ENCODE peak calls at places on chromosomes 13 and 19, in eight cellular contexts. S, J, E, Y, Z, M, C and O are unnamed samples.

GRCh38 chr19:27851002-27851481 is 1361.9 kb downstream of the UQCRFS1 start:
- DNase-seq in Y (no peak), E (no peak), M (no peak), S (no peak), C (no peak), J (no peak), Z (no peak), O (no peak)

GRCh38 chr19:8610041-8610927 is at the start of gene ADAMTS10:
- DNase-seq in J (no peak), Y (peak), E (peak), Z (no peak), S (no peak), C (no peak), M (no peak), O (peak)

GRCh38 chr13:38687246-38688229 is 661 bp downstream of the FREM2 start:
- DNase-seq in Y (peak), J (no peak), S (no peak), C (no peak), M (no peak), E (no peak), Z (no peak), O (no peak)

GRCh38 chr13:112446347-112446861 is 70.2 kb downstream of the SPACA7 start:
- DNase-seq in M (no peak), Z (no peak), S (no peak), J (no peak), Y (no peak), C (no peak), E (no peak), O (no peak)

GRCh38 chr19:8462601-8463000 is 17.8 kb downstream of the HNRNPM start:
- DNase-seq in Z (no peak), S (no peak), Y (no peak), M (no peak), J (no peak), C (no peak), E (no peak), O (no peak)

GRCh38 chr19:33444993-33445751 is 71.7 kb downstream of the CEBPG start:
- DNase-seq in E (no peak), M (no peak), Z (peak), C (no peak), S (no peak), Y (no peak), J (no peak), O (no peak)

GRCh38 chr13:49302817-49303216 is 55.1 kb downstream of the CDADC1 start:
- DNase-seq in E (no peak), Y (no peak), J (no peak), Z (no peak), C (peak), S (no peak), M (no peak), O (no peak)

GRCh38 chr13:102800145-102801041 is 1.5 kb downstream of the BIVM start:
- DNase-seq in Y (peak), S (peak), Z (peak), J (no peak), E (peak), M (peak), C (peak), O (peak)

GRCh38 chr19:18519962-18520847 is 1.7 kb downstream of the ELL start:
- DNase-seq in E (peak), C (peak), J (peak), Z (peak), M (peak), S (no peak), Y (peak), O (peak)

GRCh38 chr19:35637165-35637564 is 4.4 kb upstream of the ETV2 start:
- DNase-seq in E (no peak), M (no peak), S (no peak), J (no peak), C (no peak), Y (no peak), Z (no peak), O (no peak)

GRCh38 chr13:36850790-36851438 is 31.9 kb downstream of the RFXAP start:
- DNase-seq in C (no peak), E (no peak), Z (no peak), Y (no peak), J (peak), S (no peak), M (no peak), O (no peak)

GRCh38 chr13:68099616-68100015 is 869.5 kb upstream of the PCDH9 start:
- DNase-seq in Z (no peak), E (no peak), Y (peak), C (no peak), S (no peak), J (no peak), M (no peak), O (no peak)

GRCh38 chr13:38176664-38177063 is 173.0 kb upstream of the UFM1 start:
- DNase-seq in J (no peak), E (no peak), M (no peak), S (no peak), Y (no peak), Z (no peak), C (no peak), O (no peak)

GRCh38 chr13:31441804-31442487 is 242.2 kb downstream of the B3GLCT start:
- DNase-seq in C (no peak), S (no peak), J (no peak), Z (no peak), M (no peak), Y (no peak), E (no peak), O (peak)

GRCh38 chr13:61600360-61601033 is 184.8 kb upstream of the PCDH20 start:
- DNase-seq in S (no peak), Y (no peak), Z (no peak), C (no peak), J (no peak), E (no peak), M (no peak), O (no peak)

GRCh38 chr19:46772170-46773017 is 16.0 kb downstream of the SLC1A5 start:
- DNase-seq in S (no peak), Y (no peak), Z (no peak), E (no peak), J (no peak), M (peak), C (no peak), O (no peak)

GRCh38 chr19:6047741-6048231 is 62.5 kb downstream of the RFX2 start:
- DNase-seq in Z (peak), E (no peak), S (no peak), M (no peak), J (peak), Y (peak), C (peak), O (no peak)

GRCh38 chr13:19172647-19173030 is 9.0 kb downstream of the TUBA3C start:
- DNase-seq in S (no peak), Y (no peak), M (no peak), Z (no peak), C (no peak), E (no peak), J (no peak), O (no peak)

GRCh38 chr19:49165111-49165750 is 7.6 kb downstream of the TRPM4 start:
- DNase-seq in M (peak), E (no peak), C (peak), Y (no peak), S (no peak), Z (peak), J (no peak), O (no peak)

GRCh38 chr19:19464339-19465098 is 50.8 kb downstream of the TSSK6 start:
- DNase-seq in M (no peak), J (no peak), Y (no peak), Z (no peak), C (no peak), E (no peak), S (no peak), O (peak)

GRCh38 chr19:2476451-2477140 is 669 bp downstream of the GADD45B start:
- DNase-seq in E (peak), S (no peak), M (peak), J (peak), Z (peak), C (no peak), Y (no peak), O (peak)

GRCh38 chr19:47761566-47761965 is 16.2 kb downstream of the NOP53 start:
- DNase-seq in S (no peak), E (no peak), C (no peak), J (no peak), Z (no peak), M (peak), Y (no peak), O (no peak)

GRCh38 chr19:15107056-15108010 is at the start of gene SYDE1:
- DNase-seq in E (peak), Y (peak), C (no peak), S (no peak), J (no peak), M (peak), Z (no peak), O (peak)

GRCh38 chr13:37226966-37227365 is 121.5 kb upstream of the CSNK1A1L start:
- DNase-seq in Y (no peak), J (no peak), S (no peak), E (no peak), C (no peak), M (no peak), Z (no peak), O (no peak)

GRCh38 chr19:52648336-52648990 is 10.3 kb upstream of the ZNF83 start:
- DNase-seq in C (no peak), E (no peak), Y (no peak), S (no peak), M (no peak), Z (no peak), J (no peak), O (no peak)

GRCh38 chr19:35088514-35088913 is 27.1 kb upstream of the FXYD3 start:
- DNase-seq in C (no peak), Z (no peak), S (no peak), J (peak), Y (peak), E (no peak), M (peak), O (no peak)

GRCh38 chr13:33940256-33940655 is 122.3 kb downstream of the RFC3 start:
- DNase-seq in Z (no peak), E (no peak), J (no peak), S (no peak), M (no peak), C (no peak), Y (no peak), O (no peak)

GRCh38 chr13:80011448-80012212 is 329.3 kb downstream of the SPRY2 start:
- DNase-seq in C (no peak), M (no peak), S (no peak), Y (no peak), Z (no peak), E (no peak), J (no peak), O (peak)

GRCh38 chr13:95479706-95480105 is 72.8 kb upstream of the CLDN10 start:
- DNase-seq in S (no peak), Z (no peak), Y (no peak), M (no peak), J (no peak), C (no peak), E (no peak), O (no peak)

GRCh38 chr13:67232384-67232783 is 2.2 kb upstream of the PCDH9 start:
- DNase-seq in C (no peak), S (no peak), Y (no peak), E (no peak), Z (no peak), M (no peak), J (no peak), O (no peak)

GRCh38 chr13:60944016-60944415 is 471.6 kb downstream of the PCDH20 start:
- DNase-seq in S (no peak), M (no peak), E (no peak), J (no peak), C (peak), Y (no peak), Z (no peak), O (no peak)

GRCh38 chr13:85528578-85529215 is 270.5 kb downstream of the SLITRK6 start:
- DNase-seq in J (no peak), Z (no peak), Y (peak), M (peak), E (no peak), S (no peak), C (no peak), O (no peak)

GRCh38 chr13:101875717-101876393 is 423.4 kb downstream of the ITGBL1 start:
- DNase-seq in C (peak), J (no peak), Z (peak), E (no peak), Y (peak), S (no peak), M (peak), O (no peak)

GRCh38 chr13:70310720-70311119 is 202.5 kb upstream of the KLHL1 start:
- DNase-seq in E (no peak), Z (no peak), S (no peak), C (peak), Y (no peak), J (peak), M (no peak), O (no peak)

GRCh38 chr19:16363852-16364230 is 39.2 kb downstream of the KLF2 start:
- DNase-seq in S (no peak), C (no peak), E (no peak), M (no peak), Z (no peak), J (no peak), Y (no peak), O (no peak)

GRCh38 chr13:33168326-33168960 is 117.1 kb downstream of the STARD13 start:
- DNase-seq in Y (no peak), J (no peak), M (no peak), E (no peak), C (no peak), S (no peak), Z (no peak), O (no peak)